ENCODE peak calls at places on chromosomes 16 and 17, in four cellular contexts. X is pancreas, T is stomach, G is heart right ventricle. D is an unnamed sample. For H3K4me1, the result is how much of the 10 kb centered on the place peaks cover.

GRCh38 chr17:60491771-60492170 is 34.3 kb downstream of the APPBP2 start:
- DNase-seq in X (no peak), T (no peak), G (no peak), D (no peak)

GRCh38 chr17:78517421-78517820 is 59.8 kb downstream of the DNAH17 start:
- DNase-seq in X (no peak), T (no peak), G (no peak), D (no peak)

GRCh38 chr16:74455619-74456289 is 34.5 kb upstream of the CLEC18B start:
- DNase-seq in X (no peak), T (no peak), G (no peak), D (no peak)

GRCh38 chr16:29678691-29679267 is at the start of gene QPRT:
- DNase-seq in X (peak), T (no peak), G (peak), D (peak)

GRCh38 chr16:19559242-19559910 is 3.9 kb downstream of the VPS35L start:
- DNase-seq in X (no peak), T (no peak), G (no peak), D (no peak)

GRCh38 chr17:31533546-31534155 is 142.2 kb downstream of the RAB11FIP4 start:
- DNase-seq in X (no peak), T (peak), G (no peak), D (peak)

GRCh38 chr16:30416047-30416603 is 8.7 kb downstream of the ZNF771 start:
- DNase-seq in X (no peak), T (no peak), G (no peak), D (no peak)

GRCh38 chr16:68247932-68248331 is 2.8 kb downstream of the PLA2G15 start:
- DNase-seq in X (no peak), T (no peak), G (no peak), D (no peak)

GRCh38 chr17:8109669-8110455 is 8.5 kb downstream of the ALOXE3 start:
- DNase-seq in X (peak), T (peak), G (peak), D (peak)

GRCh38 chr17:65261682-65262636 is 124.8 kb downstream of the RGS9 start:
- DNase-seq in X (no peak), T (no peak), G (no peak), D (no peak)

GRCh38 chr16:66207139-66207863 is 159.2 kb upstream of the CDH5 start:
- DNase-seq in X (peak), T (no peak), G (no peak), D (peak)

GRCh38 chr16:55271945-55272513 is 52.0 kb upstream of the IRX6 start:
- DNase-seq in X (no peak), T (no peak), G (peak), D (no peak)

GRCh38 chr17:79749156-79749815 is 18.5 kb downstream of the ENPP7 start:
- DNase-seq in X (no peak), T (no peak), G (no peak), D (no peak)

GRCh38 chr16:86609115-86609514 is 30.8 kb downstream of the FOXL1 start:
- DNase-seq in X (no peak), T (no peak), G (no peak), D (no peak)

GRCh38 chr16:2515180-2515803 is 1.5 kb downstream of the ATP6V0C start:
- DNase-seq in X (no peak), T (peak), G (peak), D (peak)
- H3K4me1 ChIP-seq in X (under half), T (half or more), G (half or more), D (under half)

GRCh38 chr17:7047566-7047965 is 3.7 kb upstream of the SLC16A11 start:
- DNase-seq in X (no peak), T (no peak), G (no peak), D (no peak)
- H3K4me3 ChIP-seq in X (no peak), T (no peak), G (no peak), D (no peak)

DNA sequence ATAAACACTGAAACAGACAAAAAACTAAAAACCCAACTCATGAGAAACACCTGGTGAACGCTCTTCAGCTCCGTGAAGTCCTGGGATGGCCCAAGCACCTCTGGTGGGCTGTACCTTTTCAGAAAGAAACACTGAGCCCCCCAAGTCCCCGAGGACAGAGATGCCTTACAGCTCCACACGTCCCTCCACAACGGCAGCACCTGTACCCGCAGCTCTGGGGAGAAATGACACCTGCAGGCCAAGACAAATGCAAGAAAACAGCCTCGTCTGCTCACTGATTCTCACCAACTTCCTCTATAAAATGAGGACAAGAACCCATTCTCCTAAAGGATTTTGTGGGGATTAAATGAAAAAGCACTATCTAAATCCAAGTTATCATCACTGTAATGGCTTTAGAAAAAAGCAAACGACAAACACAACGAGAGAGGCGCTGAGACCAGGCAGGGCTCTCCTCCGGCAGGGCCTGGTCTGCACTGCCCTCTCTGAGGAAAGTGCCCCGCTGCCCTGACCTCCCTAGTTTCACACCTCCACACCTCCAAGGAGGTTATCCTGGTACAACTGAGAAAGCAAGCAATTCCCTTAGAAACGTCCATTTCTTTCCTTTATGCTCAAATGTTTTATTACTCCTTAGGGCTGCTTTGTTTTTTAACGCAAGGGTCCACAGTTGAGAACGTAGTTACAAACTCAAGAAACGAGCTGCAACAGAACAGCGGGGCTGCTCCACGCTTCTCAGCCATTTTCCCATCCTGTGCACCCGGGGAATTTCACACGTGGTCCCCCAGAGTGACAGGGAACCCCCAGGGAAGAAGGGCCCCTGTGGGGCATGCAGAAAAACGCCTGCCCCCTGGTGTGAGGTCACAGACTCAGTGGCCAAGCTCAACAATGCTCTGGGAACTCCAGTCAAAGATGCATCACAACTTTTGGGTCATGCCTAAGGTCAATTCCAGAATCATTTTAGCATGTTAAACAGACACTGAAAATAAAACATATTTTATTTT is 115.0 kb downstream of the ZNF778 start:
- DNase-seq in X (no peak), T (no peak), G (no peak), D (peak)
- H3K4me1 ChIP-seq in X (under half), T (under half), G (half or more), D (half or more)

GRCh38 chr16:4111748-4112696 is 4.2 kb downstream of the ADCY9 start:
- DNase-seq in X (no peak), T (no peak), G (no peak), D (no peak)
- H3K4me3 ChIP-seq in X (no peak), T (peak), G (peak), D (no peak)

GRCh38 chr17:64083571-64084085 is 46.3 kb downstream of the ERN1 start:
- DNase-seq in X (no peak), T (no peak), G (no peak), D (no peak)
- H3K4me1 ChIP-seq in X (under half), T (half or more), G (half or more), D (half or more)

GRCh38 chr17:48582750-48583069 is 4.6 kb upstream of the HOXB4 start:
- DNase-seq in X (no peak), T (no peak), G (no peak), D (no peak)
- H3K4me3 ChIP-seq in X (no peak), T (peak), G (no peak), D (peak)